ENCODE peak calls at places on chromosomes 1 and 21, in eight cellular contexts. S is LoVo, V is fibroblast of the conjunctiva, L is GM10248, B is GM23248, P is astrocyte of the spinal cord, H is amygdala, R is NCI-H2081. U is an unnamed sample.

GRCh38 chr1:70767377-70767776 is 280.2 kb downstream of the PTGER3 start:
- DNase-seq in S (no peak), V (no peak), L (no peak), B (peak; percentile 72), P (peak; percentile 13), H (no peak), R (no peak), U (peak; percentile 54)

GRCh38 chr1:98325646-98326441 is 335.7 kb upstream of the SNX7 start:
- DNase-seq in S (peak; percentile 85), V (peak; percentile 82), L (no peak), B (peak; percentile 90), P (peak; percentile 94), H (no peak), R (no peak), U (peak; percentile 90)

GRCh38 chr1:230826166-230826875 is 42.0 kb downstream of the C1orf198 start:
- DNase-seq in S (no peak), V (no peak), L (no peak), B (no peak), P (no peak), H (no peak), R (no peak), U (peak; percentile 52)

GRCh38 chr1:111832521-111833155 is 76.9 kb downstream of the DDX20 start:
- DNase-seq in S (no peak), V (no peak), L (no peak), B (no peak), P (no peak), H (no peak), R (no peak), U (no peak)

GRCh38 chr1:96002969-96003964 is 718.3 kb upstream of the PTBP2 start:
- DNase-seq in S (no peak), V (no peak), L (no peak), B (no peak), P (no peak), H (no peak), R (no peak), U (no peak)

GRCh38 chr1:109281680-109282496 is 1.1 kb downstream of the PSRC1 start:
- DNase-seq in S (no peak), V (no peak), L (no peak), B (peak; percentile 27), P (no peak), H (no peak), R (no peak), U (peak; percentile 45)

GRCh38 chr1:222087207-222087920 is 345.5 kb upstream of the DUSP10 start:
- DNase-seq in S (no peak), V (no peak), L (no peak), B (peak; percentile 27), P (peak; percentile 12), H (no peak), R (no peak), U (peak; percentile 40)

GRCh38 chr1:198437352-198437751 is 103.1 kb downstream of the ATP6V1G3 start:
- DNase-seq in S (no peak), V (no peak), L (no peak), B (peak; percentile 71), P (peak; percentile 46), H (no peak), R (no peak), U (peak; percentile 31)

GRCh38 chr1:78177708-78178270 is 132.0 kb downstream of the GIPC2 start:
- DNase-seq in S (no peak), V (no peak), L (no peak), B (no peak), P (no peak), H (no peak), R (no peak), U (no peak)

GRCh38 chr1:114320586-114320985 is 166.9 kb upstream of the SYT6 start:
- DNase-seq in S (no peak), V (peak; percentile 12), L (no peak), B (peak; percentile 90), P (peak; percentile 86), H (no peak), R (no peak), U (peak; percentile 90)

GRCh38 chr1:84726593-84727275 is 36.5 kb upstream of the SSX2IP start:
- DNase-seq in S (no peak), V (no peak), L (no peak), B (peak; percentile 52), P (peak; percentile 33), H (no peak), R (no peak), U (peak; percentile 42)

GRCh38 chr1:28322209-28322608 is 6.6 kb upstream of the MED18 start:
- DNase-seq in S (peak; percentile 86), V (no peak), L (no peak), B (no peak), P (no peak), H (no peak), R (no peak), U (no peak)

GRCh38 chr1:9615316-9616063 is 26.8 kb downstream of the TMEM201 start:
- DNase-seq in S (peak; percentile 20), V (no peak), L (peak; percentile 83), B (peak; percentile 75), P (peak; percentile 22), H (no peak), R (peak; percentile 8), U (peak; percentile 28)

GRCh38 chr1:110337704-110338199 is 1.4 kb upstream of the RBM15 start:
- DNase-seq in S (peak; percentile 43), V (no peak), L (peak; percentile 32), B (peak; percentile 49), P (no peak), H (no peak), R (peak; percentile 24), U (no peak)

GRCh38 chr1:30572192-30572591 is 151.2 kb downstream of the MATN1 start:
- DNase-seq in S (no peak), V (no peak), L (no peak), B (peak; percentile 54), P (no peak), H (no peak), R (no peak), U (peak; percentile 23)

GRCh38 chr1:228445524-228445866 is 28.8 kb upstream of the TRIM17 start:
- DNase-seq in S (no peak), V (no peak), L (no peak), B (no peak), P (no peak), H (no peak), R (no peak), U (no peak)

GRCh38 chr21:32698286-32698685 is 29.5 kb downstream of the SYNJ1 start:
- DNase-seq in S (no peak), V (no peak), L (no peak), B (no peak), P (no peak), H (no peak), R (no peak), U (no peak)

GRCh38 chr1:220786337-220787068 is at the start of gene MTARC1:
- DNase-seq in S (peak; percentile 71), V (peak; percentile 14), L (peak; percentile 41), B (peak; percentile 70), P (peak; percentile 38), H (peak; percentile 47), R (peak; percentile 89), U (peak; percentile 33)

GRCh38 chr1:6386371-6386949 is 7.1 kb downstream of the ACOT7 start:
- DNase-seq in S (peak; percentile 52), V (no peak), L (no peak), B (no peak), P (peak; percentile 54), H (no peak), R (no peak), U (no peak)

GRCh38 chr1:154453577-154454352 is 48.3 kb upstream of the TDRD10 start:
- DNase-seq in S (no peak), V (peak; percentile 43), L (no peak), B (peak; percentile 73), P (peak; percentile 65), H (no peak), R (no peak), U (peak; percentile 89)

GRCh38 chr21:45371092-45371491 is 33.9 kb upstream of the COL18A1 start:
- DNase-seq in S (no peak), V (no peak), L (no peak), B (no peak), P (no peak), H (no peak), R (no peak), U (no peak)

GRCh38 chr1:67159233-67159632 is 7.0 kb upstream of the IL23R start:
- DNase-seq in S (no peak), V (no peak), L (no peak), B (peak; percentile 12), P (no peak), H (no peak), R (no peak), U (no peak)

GRCh38 chr1:47931395-47931794 is 65.8 kb downstream of the TRABD2B start:
- DNase-seq in S (no peak), V (no peak), L (no peak), B (no peak), P (no peak), H (no peak), R (no peak), U (no peak)

GRCh38 chr1:57360846-57361407 is 62.9 kb downstream of the DAB1 start:
- DNase-seq in S (no peak), V (no peak), L (no peak), B (no peak), P (no peak), H (no peak), R (no peak), U (no peak)

GRCh38 chr1:151289991-151290708 is 8.1 kb downstream of the ZNF687 start:
- DNase-seq in S (no peak), V (no peak), L (no peak), B (no peak), P (no peak), H (no peak), R (no peak), U (no peak)

GRCh38 chr1:2180297-2181245 is 14.0 kb downstream of the FAAP20 start:
- DNase-seq in S (no peak), V (no peak), L (no peak), B (peak; percentile 64), P (no peak), H (no peak), R (no peak), U (no peak)

U was measured in AG10803.